ENCODE peak calls at places on chromosome 12, in four cellular contexts. E, S, D and T are unnamed samples.

GRCh38 chr12:89288959-89289358 is 63.3 kb downstream of the DUSP6 start:
- DNase-seq in S (no peak), D (no peak), E (no peak), T (no peak)

GRCh38 chr12:9662488-9662887 is 7.0 kb upstream of the CLEC2D start:
- DNase-seq in D (no peak), S (no peak), E (no peak), T (no peak)

GRCh38 chr12:117901631-117902030 is 67.2 kb downstream of the KSR2 start:
- DNase-seq in S (no peak), E (no peak), D (no peak), T (no peak)

GRCh38 chr12:106093246-106093645 is 45.5 kb downstream of the NUAK1 start:
- DNase-seq in S (no peak), E (no peak), D (no peak), T (no peak)

GRCh38 chr12:130872179-130873096 is 572 bp downstream of the RAN start:
- DNase-seq in D (no peak), E (peak), S (peak), T (no peak)

GRCh38 chr12:117298648-117299225 is 62.7 kb downstream of the NOS1 start:
- DNase-seq in E (no peak), D (no peak), S (no peak), T (no peak)

GRCh38 chr12:93322784-93323183 is 54.9 kb upstream of the NUDT4 start:
- DNase-seq in S (peak), D (no peak), E (no peak), T (peak)

GRCh38 chr12:96989916-96990315 is 82.9 kb downstream of the NEDD1 start:
- DNase-seq in S (peak), E (peak), D (no peak), T (no peak)

GRCh38 chr12:81077329-81077685 is 572 bp upstream of the ACSS3 start:
- DNase-seq in E (no peak), D (no peak), S (no peak), T (no peak)

GRCh38 chr12:90399317-90399716 is 555.7 kb downstream of the CCER1 start:
- DNase-seq in D (no peak), S (no peak), E (no peak), T (no peak)

GRCh38 chr12:89252284-89252683 is 100.0 kb downstream of the DUSP6 start:
- DNase-seq in S (no peak), E (no peak), D (no peak), T (peak)

GRCh38 chr12:3313655-3314305 is 177.2 kb upstream of the PRMT8 start:
- DNase-seq in D (no peak), E (peak), S (peak), T (peak)

GRCh38 chr12:112941528-112942335 is 3.5 kb downstream of the OAS3 start:
- DNase-seq in S (no peak), D (no peak), E (no peak), T (no peak)

GRCh38 chr12:125185740-125186470 is 120.7 kb downstream of the AACS start:
- DNase-seq in S (peak), D (no peak), E (peak), T (peak)

GRCh38 chr12:118189761-118190181 is 53.8 kb downstream of the PEBP1 start:
- DNase-seq in D (no peak), E (no peak), S (no peak), T (peak)

GRCh38 chr12:3491938-3492867 is 1.2 kb downstream of the PRMT8 start:
- DNase-seq in E (peak), D (no peak), S (peak), T (peak)

GRCh38 chr12:20007331-20007730 is 361.0 kb upstream of the PDE3A start:
- DNase-seq in S (no peak), D (no peak), E (no peak), T (peak)
- TF ChIP-seq ELK1 in S (no peak), D (no peak), E (no peak), T (no peak)

GRCh38 chr12:7369274-7369729 is 65.4 kb downstream of the ACSM4 start:
- DNase-seq in D (peak), S (no peak), E (no peak), T (no peak)

GRCh38 chr12:7374423-7375144 is 69.4 kb downstream of the CD163L1 start:
- DNase-seq in S (peak), E (no peak), D (no peak), T (peak)

GRCh38 chr12:7373226-7373625 is 69.4 kb downstream of the ACSM4 start:
- DNase-seq in D (no peak), S (no peak), E (no peak), T (no peak)

GRCh38 chr12:7376196-7376595 is 67.8 kb downstream of the CD163L1 start:
- DNase-seq in S (no peak), D (no peak), E (no peak), T (peak)

DNA sequence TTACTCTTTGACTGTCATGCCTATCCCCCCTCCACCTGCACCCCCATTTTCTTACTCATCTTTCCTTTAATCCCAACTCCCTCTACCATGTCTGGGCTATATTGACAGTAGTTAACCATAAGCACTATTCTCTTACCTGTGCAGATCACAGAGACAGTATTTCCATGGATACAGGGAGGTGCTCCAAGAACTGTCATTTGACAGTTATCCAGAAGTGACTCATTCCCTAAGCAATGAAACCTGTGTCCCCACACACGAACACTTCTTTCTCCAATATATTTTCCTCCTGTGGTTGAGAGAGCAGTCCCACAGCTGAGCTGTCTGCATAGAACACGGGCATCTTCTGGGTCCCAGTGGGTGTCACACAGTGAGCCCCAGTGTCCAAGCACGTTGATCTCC is 68.8 kb downstream of the CD163L1 start:
- DNase-seq in D (no peak), E (no peak), S (no peak), T (no peak)
- TF ChIP-seq ELK1 in D (no peak), E (no peak), S (no peak), T (no peak)

GRCh38 chr12:24111591-24111990 is 162.1 kb upstream of the SOX5 start:
- DNase-seq in E (no peak), S (no peak), D (no peak), T (peak)

GRCh38 chr12:24111101-24111500 is 161.6 kb upstream of the SOX5 start:
- DNase-seq in E (no peak), D (no peak), S (no peak), T (peak)

GRCh38 chr12:24113701-24114100 is 164.2 kb upstream of the SOX5 start:
- DNase-seq in D (no peak), E (no peak), S (no peak), T (peak)

GRCh38 chr12:24109381-24110039 is 160.0 kb upstream of the SOX5 start:
- DNase-seq in S (peak), E (no peak), D (peak), T (peak)
- TF ChIP-seq ELK1 in S (no peak), E (no peak), D (no peak), T (no peak)

DNA sequence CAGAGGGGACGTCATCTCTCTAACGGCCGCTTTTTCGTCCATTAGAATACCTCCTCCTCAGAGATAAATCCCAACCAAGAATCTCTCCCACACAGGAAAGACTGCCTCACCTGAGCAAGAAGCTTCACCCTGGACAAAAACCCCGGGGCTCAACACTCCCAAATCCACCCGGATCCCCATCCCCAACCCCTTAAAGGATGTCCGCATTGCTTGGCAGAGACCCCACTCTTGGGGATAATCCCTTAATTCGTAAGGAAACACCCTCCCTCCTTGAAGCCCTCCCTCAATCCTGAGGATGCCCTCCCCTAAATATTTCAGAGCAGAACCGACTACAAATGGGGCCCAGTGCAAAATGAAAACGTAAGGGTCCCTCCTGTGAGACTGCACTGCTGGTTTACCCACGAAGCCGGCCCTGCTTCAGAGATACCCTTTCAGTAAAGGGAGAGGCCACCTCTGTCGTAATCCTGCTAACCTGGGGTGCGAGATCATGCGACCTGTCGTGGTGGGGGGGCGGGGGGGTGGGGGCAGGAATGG is 657 bp upstream of the DYNLL1 start:
- DNase-seq in S (no peak), E (peak), D (no peak), T (no peak)
- TF ChIP-seq ELK1 in S (no peak), E (no peak), D (no peak), T (no peak)

DNA sequence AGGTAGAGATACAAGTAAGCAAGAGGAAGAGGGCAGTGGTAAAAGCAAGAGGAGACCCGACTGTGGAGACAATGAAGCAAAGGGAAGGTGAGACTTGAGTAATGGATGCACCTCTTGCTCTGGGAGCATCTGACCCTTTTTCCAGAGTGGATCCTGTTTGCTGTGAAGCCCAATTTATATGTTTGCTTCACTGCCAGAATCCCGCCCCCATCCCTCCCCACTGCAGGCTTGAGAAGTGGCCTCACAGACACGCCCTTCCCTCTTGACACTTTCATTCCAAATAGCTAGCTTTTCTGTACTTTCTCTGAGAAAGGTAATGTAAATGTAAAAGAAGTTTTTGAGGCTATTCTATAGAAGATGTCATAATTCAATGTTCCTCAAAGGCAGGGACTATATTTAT is 673 bp upstream of the PFKM start:
- DNase-seq in E (peak), D (no peak), S (no peak), T (no peak)
- TF ChIP-seq ELK1 in E (no peak), D (no peak), S (no peak), T (no peak)

DNA sequence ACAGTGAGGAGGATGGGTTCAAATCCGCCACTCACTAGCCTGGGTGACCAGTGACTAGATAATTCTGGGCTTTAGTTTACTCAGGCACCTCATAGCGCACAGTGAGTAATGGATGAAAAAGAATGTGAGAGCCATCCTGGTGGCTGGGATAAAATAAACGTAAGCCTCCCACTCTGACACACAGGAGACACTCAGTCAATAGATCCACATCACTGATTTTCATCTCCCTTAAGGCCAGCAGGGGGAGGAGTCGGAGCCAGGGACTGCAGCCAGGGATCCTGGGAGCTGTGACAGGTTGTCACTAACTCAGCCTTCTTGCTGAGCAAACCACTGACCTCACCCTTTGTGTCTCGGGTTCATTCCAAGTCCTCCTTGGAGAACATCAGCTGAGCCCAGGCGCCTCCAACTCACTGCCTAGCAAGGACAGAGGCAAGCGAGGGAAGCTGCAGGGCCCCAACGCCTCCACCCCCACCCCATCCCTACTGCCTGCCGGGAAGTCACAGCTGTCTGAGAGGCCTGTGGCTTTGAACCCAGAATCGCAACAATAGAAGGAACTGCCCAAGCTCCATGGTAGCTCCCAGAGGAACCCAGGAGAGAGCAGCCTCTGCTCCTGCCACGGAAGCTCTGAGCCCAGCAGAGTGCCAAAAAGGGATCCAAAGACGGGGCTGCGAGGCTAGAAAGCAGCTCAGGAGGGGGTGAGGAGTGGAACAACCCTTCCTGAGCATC is 30.7 kb downstream of the PXN start:
- DNase-seq in D (no peak), E (peak), S (peak), T (peak)
- TF ChIP-seq ELK1 in D (no peak), E (no peak), S (no peak), T (no peak)